ENCODE peak calls at places on chromosomes 16 and 17, in eight cellular contexts. Q, R, E, J, Y, Z, U and W are unnamed samples.

GRCh38 chr17:78173025-78173715 is 4.8 kb downstream of the SYNGR2 start:
- DNase-seq in R (no peak), U (no peak), Q (no peak), E (no peak), Z (no peak), J (no peak), Y (no peak), W (peak; percentile 11)

GRCh38 chr17:6823011-6823442 is 8.5 kb downstream of the TEKT1 start:
- DNase-seq in J (peak; percentile 86), R (no peak), Q (peak; percentile 87), Y (no peak), E (no peak), Z (no peak), U (no peak), W (no peak)

GRCh38 chr16:89193576-89194293 is 6.6 kb downstream of the SLC22A31 start:
- DNase-seq in R (no peak), Z (peak; percentile 27), Y (no peak), J (no peak), Q (no peak), E (peak; percentile 58), U (no peak), W (no peak)

GRCh38 chr17:32356750-32357149 is 6.8 kb downstream of the ZNF207 start:
- DNase-seq in Y (no peak), Z (no peak), R (no peak), Q (no peak), J (no peak), E (no peak), U (no peak), W (no peak)

GRCh38 chr16:11333696-11334095 is 11.6 kb upstream of the RMI2 start:
- DNase-seq in Q (no peak), R (no peak), J (peak; percentile 84), Z (no peak), Y (no peak), U (no peak), E (no peak), W (no peak)

GRCh38 chr16:66474750-66475199 is 47.7 kb downstream of the BEAN1 start:
- DNase-seq in U (peak; percentile 78), J (no peak), R (peak; percentile 20), Y (no peak), Q (no peak), Z (no peak), E (no peak), W (peak; percentile 90)

GRCh38 chr17:38606646-38607611 is 1.2 kb upstream of the SRCIN1 start:
- DNase-seq in Y (peak; percentile 82), J (no peak), Q (no peak), R (no peak), U (no peak), Z (peak; percentile 75), E (peak; percentile 44), W (no peak)

GRCh38 chr16:15765880-15766279 is 90.9 kb downstream of the MYH11 start:
- DNase-seq in Z (no peak), Y (peak; percentile 29), Q (peak; percentile 40), U (peak; percentile 94), J (no peak), E (no peak), R (no peak), W (peak; percentile 31)

GRCh38 chr17:688100-688989 is 26.3 kb downstream of the VPS53 start:
- DNase-seq in E (no peak), Q (peak; percentile 58), R (no peak), U (peak; percentile 2), Y (no peak), Z (no peak), J (no peak), W (peak; percentile 39)

GRCh38 chr17:6775871-6776405 is at the start of gene FBXO39:
- DNase-seq in J (no peak), U (no peak), Z (no peak), Y (no peak), Q (no peak), R (no peak), E (no peak), W (no peak)

GRCh38 chr17:47694818-47695663 is 1.1 kb downstream of the TBKBP1 start:
- DNase-seq in Q (peak; percentile 64), Z (peak; percentile 61), R (peak; percentile 93), J (no peak), E (peak; percentile 84), U (peak; percentile 59), Y (no peak), W (no peak)

GRCh38 chr17:46264456-46265198 is 30.3 kb upstream of the LRRC37A start:
- DNase-seq in Y (no peak), U (no peak), Q (peak; percentile 71), E (no peak), Z (no peak), R (no peak), J (no peak), W (peak; percentile 61)

GRCh38 chr16:11423315-11424117 is 78.3 kb downstream of the RMI2 start:
- DNase-seq in Q (no peak), Z (no peak), Y (no peak), E (no peak), U (peak; percentile 48), J (no peak), R (no peak), W (peak; percentile 30)

DNA sequence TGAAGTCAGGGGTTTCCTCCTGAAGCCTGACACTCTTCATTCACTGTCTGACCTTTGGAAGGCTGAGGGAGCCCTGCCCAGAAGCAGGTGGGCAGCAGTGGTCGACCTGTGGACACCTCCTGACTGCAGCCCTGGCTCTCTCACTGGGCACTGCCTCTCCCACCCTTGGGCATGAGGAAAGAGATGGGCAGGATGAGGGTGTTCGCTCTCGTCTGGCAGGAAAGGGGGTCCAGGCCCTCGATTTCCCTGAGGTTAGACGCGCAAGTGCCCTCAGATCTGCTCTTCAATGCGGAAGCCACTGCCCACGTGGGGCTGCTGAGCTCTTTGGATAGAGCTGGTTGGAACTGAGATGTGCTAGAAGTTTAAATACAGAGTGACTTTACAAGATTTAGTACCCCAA is 171.9 kb downstream of the AHSP start:
- DNase-seq in J (no peak), U (no peak), E (no peak), Q (no peak), R (no peak), Y (no peak), Z (no peak), W (no peak)
- H3K4me3 ChIP-seq in J (no peak overlapping the region), U (no peak overlapping the region), E (peak overlapping the region; percentile 84), Q (no peak overlapping the region), R (no peak overlapping the region), Y (no peak overlapping the region), Z (no peak overlapping the region), W (no peak overlapping the region)

GRCh38 chr17:76670708-76671122 is 27.2 kb upstream of the ST6GALNAC1 start:
- DNase-seq in J (no peak), E (no peak), Y (no peak), Q (no peak), U (no peak), Z (no peak), R (no peak), W (no peak)
- H3K4me3 ChIP-seq in J (peak overlapping the region; percentile 54), E (peak overlapping the region; percentile 74), Y (peak overlapping the region; percentile 64), Q (no peak overlapping the region), U (no peak overlapping the region), Z (no peak overlapping the region), R (no peak overlapping the region), W (peak overlapping the region; percentile 65)

GRCh38 chr17:43418441-43419374 is 19.9 kb downstream of the ARL4D start:
- DNase-seq in J (no peak), Q (peak; percentile 82), U (no peak), R (peak; percentile 94), E (peak; percentile 65), Y (peak; percentile 49), Z (no peak), W (no peak)
- H3K4me3 ChIP-seq in J (no peak overlapping the region), Q (no peak overlapping the region), U (no peak overlapping the region), R (no peak overlapping the region), E (no peak overlapping the region), Y (peak overlapping the region; percentile 3), Z (no peak overlapping the region), W (no peak overlapping the region)

GRCh38 chr16:57179429-57179828 is 6.4 kb downstream of the PSME3IP1 start:
- DNase-seq in Q (no peak), E (no peak), Y (no peak), Z (no peak), U (no peak), J (no peak), R (no peak), W (no peak)
- H3K4me3 ChIP-seq in Q (no peak overlapping the region), E (no peak overlapping the region), Y (no peak overlapping the region), Z (no peak overlapping the region), U (no peak overlapping the region), J (no peak overlapping the region), R (no peak overlapping the region), W (no peak overlapping the region)